ENCODE peak calls at places on chromosomes 12 and 14, in seven cellular contexts. Y, G, I, L, W, C and D are unnamed samples.

GRCh38 chr12:111152581-111152980 is 216.3 kb downstream of the PHETA1 start:
- DNase-seq in W (no peak), C (no peak), G (no peak), L (no peak), Y (no peak), I (no peak), D (no peak)

GRCh38 chr14:50377671-50378070 is 19.0 kb downstream of the CDKL1 start:
- DNase-seq in Y (no peak), W (no peak), C (no peak), L (no peak), G (no peak), I (peak; percentile 27), D (no peak)

GRCh38 chr12:114302606-114303005 is 103.3 kb downstream of the TBX5 start:
- DNase-seq in L (no peak), C (no peak), I (no peak), W (no peak), Y (no peak), G (no peak), D (no peak)

GRCh38 chr12:100741084-100741711 is 53.4 kb upstream of the ANO4 start:
- DNase-seq in L (peak; percentile 6), G (peak; percentile 19), C (peak; percentile 10), I (no peak), Y (no peak), W (peak; percentile 37), D (peak; percentile 55)

GRCh38 chr12:3552726-3553045 is 61.7 kb downstream of the PRMT8 start:
- DNase-seq in Y (no peak), L (no peak), W (no peak), C (no peak), I (no peak), G (no peak), D (no peak)

GRCh38 chr14:70907996-70908917 is 998 bp downstream of the PCNX1 start:
- DNase-seq in L (no peak), W (peak; percentile 78), I (peak; percentile 88), Y (no peak), C (peak; percentile 70), G (peak; percentile 15), D (no peak)

GRCh38 chr12:96237035-96237434 is 42.9 kb downstream of the ELK3 start:
- DNase-seq in G (no peak), L (no peak), Y (no peak), C (no peak), I (no peak), W (no peak), D (no peak)

GRCh38 chr14:26867171-26867757 is 269.4 kb upstream of the NOVA1 start:
- DNase-seq in Y (no peak), C (no peak), L (no peak), G (no peak), W (no peak), I (no peak), D (peak; percentile 40)

GRCh38 chr14:99729991-99730875 is 46.1 kb downstream of the CYP46A1 start:
- DNase-seq in C (peak; percentile 93), G (peak; percentile 57), Y (no peak), W (peak; percentile 97), I (peak; percentile 100), L (no peak), D (peak; percentile 91)

GRCh38 chr12:69284131-69284530 is 44.8 kb downstream of the CPSF6 start:
- DNase-seq in W (peak; percentile 74), G (peak; percentile 92), C (peak; percentile 70), I (peak; percentile 71), Y (no peak), L (peak; percentile 52), D (peak; percentile 64)

GRCh38 chr12:93107514-93107942 is 178.4 kb upstream of the EEA1 start:
- DNase-seq in C (no peak), I (no peak), Y (no peak), W (no peak), L (no peak), G (no peak), D (no peak)

GRCh38 chr12:68189766-68190700 is 30.5 kb upstream of the IFNG start:
- DNase-seq in G (no peak), Y (no peak), W (no peak), L (peak; percentile 13), C (no peak), I (no peak), D (no peak)

GRCh38 chr12:123550700-123551099 is 17.2 kb upstream of the RILPL1 start:
- DNase-seq in W (no peak), I (no peak), C (no peak), L (no peak), Y (no peak), G (no peak), D (no peak)

GRCh38 chr12:49334681-49335080 is 2.3 kb downstream of the C1QL4 start:
- DNase-seq in Y (no peak), W (no peak), L (no peak), G (no peak), C (no peak), I (no peak), D (no peak)

GRCh38 chr12:105761075-105761474 is 377.7 kb downstream of the NUAK1 start:
- DNase-seq in W (no peak), L (no peak), I (no peak), G (no peak), Y (no peak), C (no peak), D (no peak)

GRCh38 chr12:13195848-13196301 is 651 bp upstream of the EMP1 start:
- DNase-seq in G (no peak), W (no peak), C (no peak), Y (no peak), L (no peak), I (no peak), D (no peak)

GRCh38 chr14:53399057-53399456 is 245.9 kb upstream of the DDHD1 start:
- DNase-seq in I (peak; percentile 69), Y (no peak), W (no peak), L (peak; percentile 22), C (no peak), G (peak; percentile 1), D (no peak)

GRCh38 chr14:92635031-92635430 is 113.4 kb downstream of the LGMN start:
- DNase-seq in L (no peak), W (no peak), I (no peak), Y (no peak), C (no peak), G (no peak), D (no peak)

GRCh38 chr14:102824832-102825231 is 47.6 kb downstream of the TRAF3 start:
- DNase-seq in G (no peak), W (no peak), Y (no peak), C (no peak), L (no peak), I (no peak), D (no peak)

GRCh38 chr14:74488788-74489397 is 4.2 kb downstream of the NPC2 start:
- DNase-seq in G (no peak), L (peak; percentile 60), W (no peak), I (no peak), C (no peak), Y (no peak), D (no peak)

GRCh38 chr14:73752297-73752992 is 38.3 kb upstream of the PNMA1 start:
- DNase-seq in I (no peak), W (peak; percentile 76), C (no peak), Y (no peak), L (no peak), G (no peak), D (peak; percentile 99)

GRCh38 chr14:96309128-96309906 is 53.3 kb downstream of the BDKRB1 start:
- DNase-seq in I (no peak), W (no peak), C (peak; percentile 39), Y (no peak), L (no peak), G (no peak), D (no peak)

GRCh38 chr12:12562016-12562483 is 613 bp downstream of the DUSP16 start:
- DNase-seq in Y (no peak), I (no peak), C (no peak), G (peak; percentile 38), W (no peak), L (no peak), D (no peak)

DNA sequence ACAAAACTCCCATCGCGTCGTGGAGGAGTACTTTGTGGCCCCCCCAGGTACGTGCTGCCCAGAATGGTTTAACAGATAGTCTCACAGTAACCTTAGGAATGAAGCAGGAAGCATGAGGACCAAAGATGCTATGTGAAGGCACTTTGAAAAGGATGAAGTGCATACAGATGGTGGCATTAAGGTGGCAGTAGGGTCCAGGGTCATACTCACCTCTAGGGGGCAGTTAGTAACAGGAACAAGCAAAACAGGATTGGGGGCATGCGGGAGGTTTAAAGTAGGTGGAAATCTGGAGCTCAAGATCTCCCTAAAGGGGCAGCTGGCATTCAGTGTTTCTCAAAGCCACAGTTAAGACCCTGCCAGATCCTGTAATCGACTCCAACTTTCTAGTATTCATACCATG is 10.9 kb downstream of the GATC start:
- DNase-seq in W (peak; percentile 52), C (peak; percentile 24), G (peak; percentile 25), L (no peak), Y (no peak), I (no peak), D (peak; percentile 52)
- TF ChIP-seq JUND in W (no peak), C (no peak), G (no peak), L (no peak), Y (no peak), I (no peak), D (no peak)

GRCh38 chr14:20458031-20458789 is 3.0 kb downstream of the PIP4P1 start:
- DNase-seq in I (no peak), Y (no peak), W (no peak), G (peak; percentile 14), C (no peak), L (no peak), D (no peak)
- TF ChIP-seq JUND in I (no peak), Y (no peak), W (no peak), G (no peak), C (no peak), L (no peak), D (no peak)

DNA sequence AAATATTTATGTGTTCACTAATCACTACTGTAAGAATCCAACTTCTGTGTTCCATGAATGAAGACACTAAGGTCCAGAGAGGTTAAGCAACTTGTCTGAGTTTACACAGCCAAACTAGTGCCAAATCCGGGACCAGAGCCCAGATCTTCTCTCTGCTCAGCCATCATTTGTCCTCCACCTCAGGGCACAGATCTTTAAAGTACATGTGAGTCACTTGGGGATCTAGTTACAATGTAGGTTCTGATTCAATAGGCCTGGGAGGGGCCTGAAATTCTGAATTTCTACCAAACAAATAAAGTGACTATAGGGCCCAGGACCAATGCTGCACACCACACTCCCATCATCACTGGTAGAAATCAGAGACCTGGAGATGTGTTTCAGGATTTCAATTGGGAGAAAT is 162.9 kb downstream of the GXYLT1 start:
- DNase-seq in G (no peak), L (peak; percentile 1), C (no peak), I (no peak), Y (no peak), W (no peak), D (no peak)
- TF ChIP-seq JUND in G (no peak), L (no peak), C (no peak), I (no peak), Y (no peak), W (peak; percentile 14), D (no peak)

GRCh38 chr14:85579957-85580356 is 50.0 kb downstream of the FLRT2 start:
- DNase-seq in Y (no peak), C (no peak), L (no peak), I (no peak), W (no peak), G (no peak), D (no peak)

GRCh38 chr14:85578925-85579324 is 49.0 kb downstream of the FLRT2 start:
- DNase-seq in Y (no peak), G (no peak), L (no peak), C (no peak), I (no peak), W (no peak), D (no peak)

GRCh38 chr14:85577542-85578140 is 47.7 kb downstream of the FLRT2 start:
- DNase-seq in C (no peak), W (no peak), I (no peak), L (no peak), G (no peak), Y (no peak), D (no peak)

GRCh38 chr14:85583311-85583710 is 53.4 kb downstream of the FLRT2 start:
- DNase-seq in C (no peak), G (no peak), W (no peak), Y (no peak), L (no peak), I (no peak), D (no peak)

GRCh38 chr14:85580536-85581165 is 50.7 kb downstream of the FLRT2 start:
- DNase-seq in G (no peak), I (no peak), C (no peak), Y (no peak), W (no peak), L (no peak), D (no peak)
- TF ChIP-seq JUND in G (no peak), I (no peak), C (no peak), Y (no peak), W (no peak), L (no peak), D (no peak)